ENCODE peak calls at places on chromosomes 5 and 9, in six cellular contexts. One of them, this sample, is unnamed.

GRCh38 chr5:59422026-59422941 is 471.2 kb downstream of the PDE4D start:
- DNase-seq in AG10803: no peak
- DNase-seq in AG04450: no peak
- DNase-seq in HFFc6: no peak
- DNase-seq in HCT116: no peak
- DNase-seq in heart right ventricle: no peak
- DNase-seq in this sample: no peak

GRCh38 chr9:137293094-137293481 is 9.0 kb downstream of the NRARP start:
- DNase-seq in heart right ventricle: no peak
- DNase-seq in HFFc6: no peak
- DNase-seq in AG04450: no peak
- DNase-seq in AG10803: no peak
- DNase-seq in HCT116: no peak
- DNase-seq in this sample: no peak

GRCh38 chr9:14312721-14313377 is 1.1 kb downstream of the NFIB start:
- DNase-seq in HCT116: no peak
- DNase-seq in heart right ventricle: peak
- DNase-seq in AG10803: no peak
- DNase-seq in AG04450: no peak
- DNase-seq in HFFc6: no peak
- DNase-seq in this sample: no peak

GRCh38 chr5:125327676-125328075 is 581.2 kb upstream of the ZNF608 start:
- DNase-seq in heart right ventricle: no peak
- DNase-seq in AG10803: no peak
- DNase-seq in AG04450: no peak
- DNase-seq in HCT116: no peak
- DNase-seq in HFFc6: no peak
- DNase-seq in this sample: no peak

GRCh38 chr5:159156426-159156835 is 52.9 kb downstream of the RNF145 start:
- DNase-seq in heart right ventricle: no peak
- DNase-seq in AG04450: no peak
- DNase-seq in HFFc6: no peak
- DNase-seq in HCT116: no peak
- DNase-seq in AG10803: no peak
- DNase-seq in this sample: no peak

GRCh38 chr9:35800530-35800929 is 9.1 kb downstream of the NPR2 start:
- DNase-seq in AG04450: no peak
- DNase-seq in AG10803: no peak
- DNase-seq in HCT116: no peak
- DNase-seq in HFFc6: no peak
- DNase-seq in heart right ventricle: no peak
- DNase-seq in this sample: no peak

GRCh38 chr5:58898006-58898405 is 315.1 kb downstream of the RAB3C start:
- DNase-seq in AG10803: no peak
- DNase-seq in heart right ventricle: no peak
- DNase-seq in AG04450: no peak
- DNase-seq in HCT116: no peak
- DNase-seq in HFFc6: no peak
- DNase-seq in this sample: no peak

GRCh38 chr5:50559955-50560354 is 106.5 kb upstream of the PARP8 start:
- DNase-seq in heart right ventricle: no peak
- DNase-seq in AG04450: no peak
- DNase-seq in AG10803: no peak
- DNase-seq in HCT116: no peak
- DNase-seq in HFFc6: no peak
- DNase-seq in this sample: no peak

GRCh38 chr5:16456103-16456832 is 9.3 kb downstream of the ZNF622 start:
- DNase-seq in heart right ventricle: no peak
- DNase-seq in HFFc6: peak
- DNase-seq in AG10803: peak
- DNase-seq in HCT116: peak
- DNase-seq in AG04450: peak
- DNase-seq in this sample: peak

GRCh38 chr5:159515909-159516415 is 185.7 kb upstream of the IL12B start:
- DNase-seq in heart right ventricle: peak
- DNase-seq in HFFc6: no peak
- DNase-seq in AG10803: peak
- DNase-seq in HCT116: peak
- DNase-seq in AG04450: no peak
- DNase-seq in this sample: no peak

GRCh38 chr5:36610629-36611028 is 4.2 kb downstream of the SLC1A3 start:
- DNase-seq in HFFc6: no peak
- DNase-seq in HCT116: no peak
- DNase-seq in heart right ventricle: no peak
- DNase-seq in AG04450: no peak
- DNase-seq in AG10803: no peak
- DNase-seq in this sample: no peak

GRCh38 chr9:9395539-9395938 is 1217.3 kb downstream of the PTPRD start:
- DNase-seq in AG10803: no peak
- DNase-seq in HFFc6: no peak
- DNase-seq in AG04450: no peak
- DNase-seq in HCT116: no peak
- DNase-seq in heart right ventricle: no peak
- DNase-seq in this sample: no peak

GRCh38 chr9:27518809-27519208 is 5.3 kb upstream of the IFNK start:
- DNase-seq in HFFc6: no peak
- DNase-seq in HCT116: no peak
- DNase-seq in AG04450: no peak
- DNase-seq in heart right ventricle: no peak
- DNase-seq in AG10803: no peak
- DNase-seq in this sample: no peak

GRCh38 chr9:124818431-124819281 is 34.6 kb upstream of the WDR38 start:
- DNase-seq in heart right ventricle: no peak
- DNase-seq in HFFc6: peak
- DNase-seq in AG10803: no peak
- DNase-seq in AG04450: no peak
- DNase-seq in HCT116: peak
- DNase-seq in this sample: no peak

GRCh38 chr5:162939962-162940361 is 497.4 kb upstream of the CCNG1 start:
- DNase-seq in heart right ventricle: no peak
- DNase-seq in HFFc6: no peak
- DNase-seq in AG10803: no peak
- DNase-seq in HCT116: no peak
- DNase-seq in AG04450: no peak
- DNase-seq in this sample: no peak

GRCh38 chr9:22986556-22986955 is 539.9 kb downstream of the DMRTA1 start:
- DNase-seq in heart right ventricle: no peak
- DNase-seq in AG04450: no peak
- DNase-seq in HFFc6: no peak
- DNase-seq in HCT116: no peak
- DNase-seq in AG10803: no peak
- DNase-seq in this sample: no peak
- TF ChIP-seq CTCF in heart right ventricle: no peak
- TF ChIP-seq CTCF in AG04450: no peak
- TF ChIP-seq CTCF in HFFc6: peak
- TF ChIP-seq CTCF in HCT116: no peak
- TF ChIP-seq CTCF in AG10803: no peak
- TF ChIP-seq CTCF in this sample: no peak

DNA sequence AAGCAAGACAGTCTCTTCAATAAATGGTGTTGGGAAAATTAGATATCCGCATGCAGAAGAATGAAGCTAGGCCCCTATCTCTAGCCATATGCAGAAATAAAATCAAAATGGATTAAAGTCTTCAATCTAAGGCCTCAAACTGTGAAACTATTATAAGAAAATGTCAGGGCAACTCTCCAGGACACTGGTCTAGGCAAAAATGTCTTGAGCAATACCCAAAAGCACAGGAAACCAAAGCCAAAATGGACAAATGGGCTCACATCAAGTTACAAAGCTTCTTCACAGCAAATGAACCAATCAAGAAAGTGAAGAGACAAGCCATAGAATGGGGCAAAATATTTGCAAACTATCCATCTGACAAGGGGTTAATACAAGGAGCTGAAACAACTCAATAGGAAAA is 338.8 kb downstream of the NNT start:
- DNase-seq in heart right ventricle: no peak
- DNase-seq in HFFc6: no peak
- DNase-seq in AG10803: peak
- DNase-seq in AG04450: no peak
- DNase-seq in HCT116: no peak
- DNase-seq in this sample: no peak
- TF ChIP-seq CTCF in heart right ventricle: no peak
- TF ChIP-seq CTCF in HFFc6: no peak
- TF ChIP-seq CTCF in AG10803: no peak
- TF ChIP-seq CTCF in AG04450: no peak
- TF ChIP-seq CTCF in HCT116: no peak
- TF ChIP-seq CTCF in this sample: no peak

GRCh38 chr5:142918959-142919635 is 148.9 kb downstream of the ARHGAP26 start:
- DNase-seq in AG04450: no peak
- DNase-seq in AG10803: no peak
- DNase-seq in HCT116: no peak
- DNase-seq in HFFc6: no peak
- DNase-seq in heart right ventricle: no peak
- DNase-seq in this sample: no peak
- TF ChIP-seq CTCF in AG04450: no peak
- TF ChIP-seq CTCF in AG10803: no peak
- TF ChIP-seq CTCF in HCT116: no peak
- TF ChIP-seq CTCF in HFFc6: no peak
- TF ChIP-seq CTCF in heart right ventricle: no peak
- TF ChIP-seq CTCF in this sample: no peak

GRCh38 chr9:38296853-38297252 is 95.6 kb upstream of the ALDH1B1 start:
- DNase-seq in heart right ventricle: no peak
- DNase-seq in HCT116: no peak
- DNase-seq in AG10803: no peak
- DNase-seq in AG04450: no peak
- DNase-seq in HFFc6: no peak
- DNase-seq in this sample: no peak
- TF ChIP-seq CTCF in heart right ventricle: no peak
- TF ChIP-seq CTCF in HCT116: no peak
- TF ChIP-seq CTCF in AG10803: no peak
- TF ChIP-seq CTCF in AG04450: no peak
- TF ChIP-seq CTCF in HFFc6: no peak
- TF ChIP-seq CTCF in this sample: no peak

DNA sequence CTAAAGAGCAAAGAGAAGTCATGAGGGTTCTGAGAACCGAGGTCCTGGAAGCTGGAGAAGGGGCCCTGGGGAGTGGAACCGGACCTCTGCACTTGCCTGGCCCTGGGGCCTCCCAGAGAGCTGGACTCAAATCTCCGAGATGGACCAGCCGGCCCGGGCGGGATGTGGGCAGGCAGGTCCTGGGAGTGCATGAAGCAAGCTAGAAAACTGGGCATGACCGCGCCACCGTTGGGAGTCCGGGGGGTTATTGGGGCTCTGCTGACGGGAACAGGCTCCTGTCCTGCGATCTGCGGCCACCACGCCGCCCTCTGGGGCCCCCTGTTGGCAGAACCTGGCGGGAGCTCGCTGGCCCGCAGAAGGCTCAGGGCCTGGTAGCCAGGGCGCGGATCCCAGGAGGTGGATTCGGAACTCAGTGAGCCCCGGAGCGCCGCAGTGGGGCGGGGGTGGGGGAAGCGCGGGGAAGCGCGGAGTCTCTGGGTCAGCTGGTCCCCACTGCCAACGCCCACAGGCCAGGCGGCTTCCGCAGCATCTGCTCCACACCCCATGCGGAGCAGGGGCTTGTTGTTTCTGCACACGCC is 150.6 kb downstream of the ERCC6L2 start:
- DNase-seq in HCT116: no peak
- DNase-seq in HFFc6: no peak
- DNase-seq in heart right ventricle: peak
- DNase-seq in AG10803: no peak
- DNase-seq in AG04450: no peak
- DNase-seq in this sample: no peak
- TF ChIP-seq CTCF in HCT116: peak
- TF ChIP-seq CTCF in HFFc6: peak
- TF ChIP-seq CTCF in heart right ventricle: no peak
- TF ChIP-seq CTCF in AG10803: peak
- TF ChIP-seq CTCF in AG04450: peak
- TF ChIP-seq CTCF in this sample: no peak

GRCh38 chr5:137051165-137051564 is 448.0 kb downstream of the SPOCK1 start:
- DNase-seq in HFFc6: peak
- DNase-seq in AG10803: no peak
- DNase-seq in heart right ventricle: no peak
- DNase-seq in AG04450: no peak
- DNase-seq in HCT116: no peak
- DNase-seq in this sample: no peak
- TF ChIP-seq CTCF in HFFc6: peak
- TF ChIP-seq CTCF in AG10803: peak
- TF ChIP-seq CTCF in heart right ventricle: no peak
- TF ChIP-seq CTCF in AG04450: peak
- TF ChIP-seq CTCF in HCT116: peak
- TF ChIP-seq CTCF in this sample: peak

GRCh38 chr5:139841549-139841948 is 45.9 kb downstream of the PSD2 start:
- DNase-seq in heart right ventricle: no peak
- DNase-seq in HCT116: no peak
- DNase-seq in AG10803: no peak
- DNase-seq in AG04450: no peak
- DNase-seq in HFFc6: no peak
- DNase-seq in this sample: no peak
- TF ChIP-seq CTCF in heart right ventricle: no peak
- TF ChIP-seq CTCF in HCT116: peak
- TF ChIP-seq CTCF in AG10803: no peak
- TF ChIP-seq CTCF in AG04450: peak
- TF ChIP-seq CTCF in HFFc6: peak
- TF ChIP-seq CTCF in this sample: no peak

DNA sequence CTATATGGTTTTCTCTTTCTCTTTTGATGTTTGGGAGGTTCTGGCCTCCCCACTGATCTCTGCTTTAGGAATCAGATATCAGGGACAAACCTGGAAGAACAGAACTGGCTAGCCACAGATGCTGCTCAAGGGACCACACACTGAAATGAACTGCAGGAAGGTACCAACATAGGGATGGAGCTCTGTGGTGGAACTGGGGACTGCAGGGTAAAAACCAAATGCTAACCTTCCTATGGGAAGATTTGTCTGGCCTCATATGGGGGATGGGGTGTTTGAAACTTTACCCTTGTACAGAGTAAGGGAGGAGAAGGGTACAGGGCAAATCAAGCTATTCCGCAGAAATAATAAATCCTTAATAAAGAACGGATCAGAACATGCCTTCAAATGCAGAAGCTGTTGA is 49.4 kb downstream of the ELOVL7 start:
- DNase-seq in heart right ventricle: no peak
- DNase-seq in AG04450: no peak
- DNase-seq in HFFc6: no peak
- DNase-seq in AG10803: no peak
- DNase-seq in HCT116: no peak
- DNase-seq in this sample: no peak
- TF ChIP-seq CTCF in heart right ventricle: no peak
- TF ChIP-seq CTCF in AG04450: no peak
- TF ChIP-seq CTCF in HFFc6: no peak
- TF ChIP-seq CTCF in AG10803: no peak
- TF ChIP-seq CTCF in HCT116: peak
- TF ChIP-seq CTCF in this sample: no peak

GRCh38 chr5:168177831-168178450 is 113.5 kb upstream of the WWC1 start:
- DNase-seq in HFFc6: no peak
- DNase-seq in AG04450: no peak
- DNase-seq in AG10803: no peak
- DNase-seq in HCT116: no peak
- DNase-seq in heart right ventricle: peak
- DNase-seq in this sample: no peak
- TF ChIP-seq CTCF in HFFc6: no peak
- TF ChIP-seq CTCF in AG04450: no peak
- TF ChIP-seq CTCF in AG10803: no peak
- TF ChIP-seq CTCF in HCT116: no peak
- TF ChIP-seq CTCF in heart right ventricle: no peak
- TF ChIP-seq CTCF in this sample: no peak

GRCh38 chr5:24368121-24368520 is 276.7 kb downstream of the CDH10 start:
- DNase-seq in AG04450: no peak
- DNase-seq in HFFc6: no peak
- DNase-seq in heart right ventricle: no peak
- DNase-seq in HCT116: no peak
- DNase-seq in AG10803: no peak
- DNase-seq in this sample: no peak
- TF ChIP-seq CTCF in AG04450: no peak
- TF ChIP-seq CTCF in HFFc6: no peak
- TF ChIP-seq CTCF in heart right ventricle: no peak
- TF ChIP-seq CTCF in HCT116: no peak
- TF ChIP-seq CTCF in AG10803: no peak
- TF ChIP-seq CTCF in this sample: no peak

This sample was measured in AG09319.